ENCODE peak calls at places on chromosomes 16 and 17, in five cellular contexts. H is left ventricle myocardium inferior, X is fibroblast of lung, W is HAP-1, D is endodermal cell. I is an unnamed sample. For H3K4me1, the result is how much of the 10 kb centered on the place peaks cover.

GRCh38 chr17:29376667-29377268 is 13.4 kb upstream of the TAOK1 start:
- DNase-seq in H (peak), X (peak), W (no peak), D (peak), I (no peak)

GRCh38 chr16:23171234-23171948 is 11.2 kb upstream of the SCNN1G start:
- DNase-seq in H (no peak), X (peak), W (no peak), D (no peak), I (no peak)

GRCh38 chr17:2101448-2102257 is 46.8 kb downstream of the HIC1 start:
- DNase-seq in D (no peak), W (no peak), H (peak), X (no peak), I (peak)

GRCh38 chr17:78397681-78398101 is 19.2 kb downstream of the PGS1 start:
- DNase-seq in W (no peak), H (peak), X (no peak), D (no peak), I (no peak)

GRCh38 chr17:31163091-31163781 is 68.5 kb downstream of the NF1 start:
- DNase-seq in H (no peak), D (no peak), W (no peak), X (no peak), I (no peak)

GRCh38 chr17:1713878-1714487 is 3.8 kb upstream of the TLCD2 start:
- DNase-seq in H (no peak), X (peak), D (peak), W (peak), I (no peak)

GRCh38 chr16:3618782-3619166 is 7.4 kb upstream of the SLX4 start:
- DNase-seq in W (no peak), D (no peak), X (no peak), H (no peak), I (no peak)

GRCh38 chr17:30357476-30357875 is 21.3 kb upstream of the CPD start:
- DNase-seq in D (no peak), W (no peak), X (no peak), H (no peak), I (no peak)

GRCh38 chr16:80006175-80006895 is 405.8 kb upstream of the MAF start:
- DNase-seq in W (no peak), H (peak), D (no peak), X (peak), I (no peak)

GRCh38 chr17:7177954-7178477 is 1.2 kb downstream of the ASGR1 start:
- DNase-seq in X (no peak), H (no peak), D (peak), W (no peak), I (no peak)

GRCh38 chr17:65078441-65079160 is 22.1 kb upstream of the GNA13 start:
- DNase-seq in D (no peak), H (no peak), W (no peak), X (peak), I (no peak)

GRCh38 chr17:8875957-8876356 is 8.5 kb upstream of the PIK3R6 start:
- DNase-seq in W (no peak), H (no peak), D (peak), X (peak), I (no peak)

GRCh38 chr16:15660203-15660601 is 10.2 kb downstream of the NDE1 start:
- DNase-seq in D (no peak), H (no peak), X (no peak), W (no peak), I (no peak)

GRCh38 chr17:68594552-68594951 is 6.6 kb downstream of the FAM20A start:
- DNase-seq in H (no peak), X (no peak), D (no peak), W (no peak), I (no peak)
- H3K4me1 ChIP-seq in H (under half), X (under half), D (under half), W (under half), I (under half)

DNA sequence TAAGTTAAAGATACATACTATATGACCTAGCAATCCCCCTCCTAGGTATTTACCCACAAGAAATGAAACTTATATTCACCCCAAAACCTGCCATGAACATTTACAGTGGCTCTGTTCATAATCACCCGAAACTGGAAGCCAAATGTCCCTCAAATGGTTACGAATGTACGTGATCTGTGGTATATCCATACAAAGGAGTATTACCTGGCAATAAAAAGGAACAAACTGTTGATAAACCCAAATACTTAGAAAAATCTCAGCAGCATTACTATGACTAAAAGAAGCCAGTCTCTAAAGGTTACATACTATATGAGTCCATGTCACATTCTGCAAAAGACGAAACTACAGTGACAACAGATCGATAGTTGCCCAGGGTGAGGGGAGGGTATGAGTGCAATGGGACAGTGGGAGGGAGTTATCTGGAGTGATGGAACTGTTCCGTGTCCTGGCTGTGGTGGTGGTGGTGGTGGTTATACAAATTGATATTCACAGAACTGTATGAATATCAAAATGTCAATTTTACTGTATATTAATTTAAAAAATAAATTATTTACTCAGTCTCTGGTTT is 9.4 kb downstream of the ZNF652 start:
- DNase-seq in H (no peak), D (no peak), X (no peak), W (no peak), I (no peak)
- H3K4me1 ChIP-seq in H (under half), D (under half), X (under half), W (under half), I (half or more)

GRCh38 chr17:45246338-45246737 is 15.6 kb downstream of the SPATA32 start:
- DNase-seq in W (no peak), H (no peak), X (no peak), D (no peak), I (no peak)

GRCh38 chr17:45248132-45248936 is 13.6 kb downstream of the SPATA32 start:
- DNase-seq in D (peak), H (no peak), W (peak), X (no peak), I (peak)

GRCh38 chr17:45246861-45247428 is 14.9 kb downstream of the SPATA32 start:
- DNase-seq in W (peak), H (no peak), D (peak), X (peak), I (no peak)

GRCh38 chr17:45244725-45245656 is 16.9 kb downstream of the SPATA32 start:
- DNase-seq in W (no peak), X (no peak), D (no peak), H (no peak), I (peak)

DNA sequence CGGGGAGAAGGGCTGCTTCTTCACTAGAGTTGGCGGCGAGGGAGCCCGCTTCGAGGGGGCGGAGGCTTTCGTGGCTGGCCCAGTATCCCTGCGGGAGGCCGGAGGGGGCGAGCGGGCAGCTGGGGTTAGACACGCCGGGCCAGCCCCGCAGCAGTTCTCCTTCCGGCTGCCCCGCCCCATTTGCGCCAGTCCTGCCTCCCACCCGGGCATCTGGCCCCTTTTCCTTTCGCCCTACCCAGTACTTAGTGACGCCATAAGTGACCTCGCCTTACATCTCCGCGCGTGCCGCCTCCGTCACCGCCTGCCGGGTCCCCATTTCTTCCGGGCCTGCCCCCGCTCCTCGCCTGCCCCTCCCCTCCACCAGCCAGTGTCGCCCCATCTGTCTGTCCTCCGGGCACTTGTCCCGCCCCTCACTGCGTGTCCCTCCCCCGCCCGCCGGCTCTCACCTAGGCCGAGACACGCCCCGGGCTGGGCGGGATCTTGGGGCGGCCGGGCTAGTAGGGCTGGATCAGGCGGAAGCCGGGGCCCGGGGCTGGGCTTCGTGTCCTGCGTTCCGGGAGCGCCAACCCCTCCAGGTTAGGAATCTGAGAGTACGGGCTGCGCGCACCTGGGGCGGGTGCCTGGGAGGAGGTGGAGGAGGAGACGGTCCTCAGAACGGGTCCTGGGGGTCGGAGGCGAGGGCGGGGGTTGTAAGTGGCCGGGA is 14.3 kb downstream of the SPATA32 start:
- DNase-seq in W (peak), D (peak), H (peak), X (peak), I (peak)
- H3K4me1 ChIP-seq in W (under half), D (under half), H (under half), X (under half), I (half or more)

GRCh38 chr17:14346801-14347200 is 45.9 kb downstream of the HS3ST3B1 start:
- DNase-seq in W (no peak), D (peak), X (no peak), H (no peak), I (no peak)
- H3K4me1 ChIP-seq in W (under half), D (under half), X (under half), H (under half), I (under half)

GRCh38 chr16:66480265-66481080 is 53.4 kb downstream of the BEAN1 start:
- DNase-seq in X (no peak), W (no peak), H (no peak), D (no peak), I (no peak)
- H3K4me1 ChIP-seq in X (under half), W (under half), H (under half), D (under half), I (under half)

DNA sequence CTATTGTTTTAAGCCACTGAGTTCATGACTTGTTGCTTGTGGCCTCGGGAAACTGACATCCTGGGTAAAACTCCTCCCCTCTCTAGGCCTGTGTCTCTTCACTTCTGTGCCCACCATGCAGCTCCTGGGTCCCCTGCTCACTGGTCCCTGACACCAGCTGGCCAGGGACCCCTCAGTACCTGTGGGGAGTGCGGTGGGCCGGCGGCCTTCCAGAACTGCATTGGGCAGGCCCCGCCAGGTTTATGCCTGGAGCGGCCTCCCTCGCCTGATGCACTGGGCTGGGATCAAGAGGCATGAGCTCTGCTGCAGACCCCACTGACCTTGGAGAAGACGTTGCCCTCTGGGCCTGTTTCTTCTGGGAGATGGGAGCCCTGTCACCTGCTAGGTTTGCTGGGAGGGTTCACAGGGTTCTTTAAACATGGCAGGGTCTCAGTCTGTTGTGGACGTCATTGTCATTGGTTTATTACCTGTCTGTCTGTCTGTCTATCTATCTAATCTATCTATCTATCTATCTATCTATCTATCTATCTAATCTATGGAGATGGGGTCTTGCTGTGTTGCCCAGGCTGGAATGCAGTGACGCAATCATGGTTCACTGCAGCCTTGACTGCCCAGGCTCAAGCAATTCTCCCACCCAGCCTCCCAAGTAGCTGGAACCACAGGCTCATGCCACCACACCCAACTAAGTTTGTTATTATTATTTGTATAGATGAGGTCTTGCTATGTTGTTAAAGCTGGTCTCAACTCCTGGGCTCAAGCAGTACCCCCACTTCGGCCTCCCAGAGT is 21.5 kb upstream of the RMI2 start:
- DNase-seq in W (no peak), H (no peak), X (no peak), D (no peak), I (no peak)
- H3K4me1 ChIP-seq in W (under half), H (under half), X (under half), D (under half), I (under half)

I was measured in CD4-positive, alpha-beta memory T cell.